ENCODE peak calls at places on chromosomes 3 and 15, in four cellular contexts. D is HL-60, C is GM12878, F is K562. M is an unnamed sample.

GRCh38 chr3:65742914-65743313 is 295.8 kb downstream of the MAGI1 start:
- DNase-seq in D (no peak), C (no peak), F (no peak), M (no peak)

GRCh38 chr15:47741082-47741481 is 23.8 kb downstream of the SEMA6D start:
- DNase-seq in D (no peak), C (no peak), F (no peak), M (no peak)

GRCh38 chr3:23748398-23749110 is 57.2 kb upstream of the UBE2E1 start:
- DNase-seq in D (peak), C (no peak), F (no peak), M (no peak)

GRCh38 chr15:63335543-63336240 is 46.0 kb downstream of the CA12 start:
- DNase-seq in D (no peak), C (no peak), F (no peak), M (no peak)

GRCh38 chr15:69537888-69538287 is 85.3 kb downstream of the RPLP1 start:
- DNase-seq in D (no peak), C (no peak), F (no peak), M (no peak)

GRCh38 chr3:135231646-135232625 is 436.9 kb downstream of the EPHB1 start:
- DNase-seq in D (no peak), C (no peak), F (no peak), M (no peak)

GRCh38 chr3:190345878-190346277 is 23.6 kb upstream of the CLDN1 start:
- DNase-seq in D (no peak), C (no peak), F (no peak), M (no peak)

GRCh38 chr3:99990179-99990578 is 124.1 kb downstream of the FILIP1L start:
- DNase-seq in D (no peak), C (no peak), F (no peak), M (no peak)

GRCh38 chr3:69320867-69321266 is 65.0 kb downstream of the FRMD4B start:
- DNase-seq in D (peak), C (peak), F (no peak), M (no peak)

GRCh38 chr3:124322309-124322880 is 330.5 kb upstream of the ROPN1 start:
- DNase-seq in D (no peak), C (no peak), F (no peak), M (no peak)

GRCh38 chr15:51782357-51782896 is 31.0 kb downstream of the TMOD2 start:
- DNase-seq in D (no peak), C (no peak), F (peak), M (no peak)

GRCh38 chr3:13660042-13660874 is 111.3 kb downstream of the FBLN2 start:
- DNase-seq in D (no peak), C (no peak), F (no peak), M (no peak)

GRCh38 chr3:134665243-134665642 is 14.4 kb upstream of the KY start:
- DNase-seq in D (no peak), C (no peak), F (no peak), M (no peak)

GRCh38 chr3:68088216-68088615 is 433.8 kb upstream of the SUCLG2 start:
- DNase-seq in D (no peak), C (no peak), F (no peak), M (no peak)

GRCh38 chr3:53044371-53045106 is 1.3 kb downstream of the SFMBT1 start:
- DNase-seq in D (peak), C (no peak), F (peak), M (no peak)

GRCh38 chr3:119619094-119619493 is 21.4 kb downstream of the PLA1A start:
- DNase-seq in D (no peak), C (no peak), F (no peak), M (no peak)

GRCh38 chr15:88981244-88982215 is 68.4 kb upstream of the MFGE8 start:
- DNase-seq in D (no peak), C (no peak), F (no peak), M (no peak)

GRCh38 chr15:88983861-88984429 is 70.8 kb upstream of the MFGE8 start:
- DNase-seq in D (no peak), C (no peak), F (no peak), M (no peak)

GRCh38 chr15:88980498-88980897 is 67.3 kb upstream of the MFGE8 start:
- DNase-seq in D (no peak), C (no peak), F (no peak), M (no peak)

GRCh38 chr15:88982304-88982945 is 69.2 kb upstream of the MFGE8 start:
- DNase-seq in D (no peak), C (peak), F (peak), M (peak)

GRCh38 chr15:88982946-88983342 is 69.8 kb upstream of the MFGE8 start:
- DNase-seq in D (no peak), C (no peak), F (no peak), M (no peak)
- TF ChIP-seq SPI1 in D (no peak), C (no peak), F (no peak), M (no peak)

GRCh38 chr3:25471081-25471768 is 43.2 kb downstream of the RARB start:
- DNase-seq in D (no peak), C (no peak), F (no peak), M (no peak)
- TF ChIP-seq SPI1 in D (no peak), C (no peak), F (no peak), M (no peak)

GRCh38 chr15:60021589-60022378 is 17.7 kb downstream of the FOXB1 start:
- DNase-seq in D (no peak), C (no peak), F (no peak), M (no peak)
- TF ChIP-seq SPI1 in D (no peak), C (no peak), F (no peak), M (no peak)

GRCh38 chr3:94494992-94495391 is 432.1 kb downstream of the NSUN3 start:
- DNase-seq in D (no peak), C (no peak), F (no peak), M (no peak)
- TF ChIP-seq SPI1 in D (no peak), C (no peak), F (no peak), M (no peak)

GRCh38 chr15:40142428-40142827 is 18.4 kb upstream of the BUB1B start:
- DNase-seq in D (no peak), C (no peak), F (no peak), M (no peak)

GRCh38 chr15:40150163-40150925 is 10.5 kb upstream of the BUB1B start:
- DNase-seq in D (peak), C (no peak), F (no peak), M (no peak)

GRCh38 chr15:40151499-40151898 is 9.4 kb upstream of the BUB1B start:
- DNase-seq in D (no peak), C (no peak), F (no peak), M (no peak)

GRCh38 chr15:40149339-40149738 is 11.5 kb upstream of the BUB1B start:
- DNase-seq in D (no peak), C (no peak), F (no peak), M (no peak)

GRCh38 chr15:40146037-40146436 is 14.8 kb upstream of the BUB1B start:
- DNase-seq in D (no peak), C (no peak), F (no peak), M (no peak)
- TF ChIP-seq SPI1 in D (no peak), C (no peak), F (no peak), M (no peak)

M was measured in GM12891.